ENCODE peak calls at places on chromosomes 2 and 18, in four cellular contexts. One of them, this sample, is unnamed.

GRCh38 chr18:61929881-61930640 is 37.3 kb upstream of the RNF152 start:
- DNase-seq in non-pigmented ciliary epithelial cell: no peak
- DNase-seq in mucosa of descending colon: no peak
- DNase-seq in Peyer's patch: no peak
- DNase-seq in this sample: no peak

GRCh38 chr2:8659092-8659734 is 22.6 kb upstream of the ID2 start:
- DNase-seq in non-pigmented ciliary epithelial cell: no peak
- DNase-seq in mucosa of descending colon: no peak
- DNase-seq in Peyer's patch: no peak
- DNase-seq in this sample: peak

GRCh38 chr2:48109491-48110204 is 203.3 kb upstream of the FBXO11 start:
- DNase-seq in non-pigmented ciliary epithelial cell: no peak
- DNase-seq in mucosa of descending colon: no peak
- DNase-seq in Peyer's patch: no peak
- DNase-seq in this sample: no peak

GRCh38 chr2:222959358-222959757 is 92.6 kb upstream of the KCNE4 start:
- DNase-seq in non-pigmented ciliary epithelial cell: peak
- DNase-seq in mucosa of descending colon: no peak
- DNase-seq in Peyer's patch: no peak
- DNase-seq in this sample: no peak

GRCh38 chr18:45505497-45506206 is 109.6 kb upstream of the SLC14A2 start:
- DNase-seq in non-pigmented ciliary epithelial cell: no peak
- DNase-seq in mucosa of descending colon: no peak
- DNase-seq in Peyer's patch: no peak
- DNase-seq in this sample: no peak

GRCh38 chr2:26772064-26773001 is 8.2 kb downstream of the SLC35F6 start:
- DNase-seq in non-pigmented ciliary epithelial cell: no peak
- DNase-seq in mucosa of descending colon: peak
- DNase-seq in Peyer's patch: peak
- DNase-seq in this sample: peak

GRCh38 chr2:46014911-46015654 is 282.1 kb upstream of the EPAS1 start:
- DNase-seq in non-pigmented ciliary epithelial cell: no peak
- DNase-seq in mucosa of descending colon: no peak
- DNase-seq in Peyer's patch: no peak
- DNase-seq in this sample: no peak

GRCh38 chr2:20223345-20224190 is 1.4 kb downstream of the SDC1 start:
- DNase-seq in non-pigmented ciliary epithelial cell: no peak
- DNase-seq in mucosa of descending colon: peak
- DNase-seq in Peyer's patch: peak
- DNase-seq in this sample: peak

GRCh38 chr2:24474053-24474452 is 17.0 kb upstream of the NCOA1 start:
- DNase-seq in non-pigmented ciliary epithelial cell: no peak
- DNase-seq in mucosa of descending colon: no peak
- DNase-seq in Peyer's patch: no peak
- DNase-seq in this sample: no peak

GRCh38 chr2:30026091-30027055 is 105.0 kb upstream of the ALK start:
- DNase-seq in non-pigmented ciliary epithelial cell: peak
- DNase-seq in mucosa of descending colon: peak
- DNase-seq in Peyer's patch: no peak
- DNase-seq in this sample: no peak

GRCh38 chr18:9825571-9826073 is 60.2 kb upstream of the TXNDC2 start:
- DNase-seq in non-pigmented ciliary epithelial cell: peak
- DNase-seq in mucosa of descending colon: no peak
- DNase-seq in Peyer's patch: no peak
- DNase-seq in this sample: peak

GRCh38 chr18:47253101-47253654 is 1.7 kb upstream of the SKOR2 start:
- DNase-seq in non-pigmented ciliary epithelial cell: no peak
- DNase-seq in mucosa of descending colon: no peak
- DNase-seq in Peyer's patch: no peak
- DNase-seq in this sample: no peak

GRCh38 chr2:228548230-228548629 is 366.7 kb upstream of the SPHKAP start:
- DNase-seq in non-pigmented ciliary epithelial cell: no peak
- DNase-seq in mucosa of descending colon: no peak
- DNase-seq in Peyer's patch: no peak
- DNase-seq in this sample: no peak

GRCh38 chr2:230870544-230871360 is 6.0 kb downstream of the ITM2C start:
- DNase-seq in non-pigmented ciliary epithelial cell: no peak
- DNase-seq in mucosa of descending colon: peak
- DNase-seq in Peyer's patch: peak
- DNase-seq in this sample: peak

GRCh38 chr2:234733093-234733489 is 218.7 kb upstream of the SH3BP4 start:
- DNase-seq in non-pigmented ciliary epithelial cell: no peak
- DNase-seq in mucosa of descending colon: no peak
- DNase-seq in Peyer's patch: no peak
- DNase-seq in this sample: no peak

GRCh38 chr18:51234117-51235010 is 36.9 kb upstream of the MEX3C start:
- DNase-seq in non-pigmented ciliary epithelial cell: no peak
- DNase-seq in mucosa of descending colon: no peak
- DNase-seq in Peyer's patch: no peak
- DNase-seq in this sample: no peak

GRCh38 chr2:232489516-232490220 is 2.0 kb upstream of the ECEL1 start:
- DNase-seq in non-pigmented ciliary epithelial cell: no peak
- DNase-seq in mucosa of descending colon: peak
- DNase-seq in Peyer's patch: peak
- DNase-seq in this sample: no peak

GRCh38 chr2:20524412-20525040 is 77.7 kb downstream of the RHOB start:
- DNase-seq in non-pigmented ciliary epithelial cell: no peak
- DNase-seq in mucosa of descending colon: no peak
- DNase-seq in Peyer's patch: no peak
- DNase-seq in this sample: peak

GRCh38 chr2:172545408-172546075 is 10.3 kb upstream of the PDK1 start:
- DNase-seq in non-pigmented ciliary epithelial cell: no peak
- DNase-seq in mucosa of descending colon: no peak
- DNase-seq in Peyer's patch: no peak
- DNase-seq in this sample: no peak

GRCh38 chr2:112877423-112877822 is 33.5 kb upstream of the IL37 start:
- DNase-seq in non-pigmented ciliary epithelial cell: no peak
- DNase-seq in mucosa of descending colon: no peak
- DNase-seq in Peyer's patch: no peak
- DNase-seq in this sample: no peak

GRCh38 chr18:44723973-44724778 is 43.5 kb downstream of the SETBP1 start:
- DNase-seq in non-pigmented ciliary epithelial cell: no peak
- DNase-seq in mucosa of descending colon: no peak
- DNase-seq in Peyer's patch: no peak
- DNase-seq in this sample: no peak